ENCODE peak calls at places on chromosomes 13 and 19, in four cellular contexts. P is stimulated activated CD4-positive, alpha-beta T cell treated with anti-CD3 and anti-CD28 coated beads, Interleukin-4, amount 100 ng/mL, for 1 hour; D is astrocyte; N is M059J. S is an unnamed sample.

GRCh38 chr19:19661675-19662251 is 1.7 kb downstream of the ATP13A1 start:
- DNase-seq in P (peak; percentile 15), D (no peak), N (no peak), S (no peak)

GRCh38 chr13:30193279-30194234 is 113.8 kb downstream of the KATNAL1 start:
- DNase-seq in P (no peak), D (no peak), N (no peak), S (no peak)

GRCh38 chr19:47003611-47003935 is 16.1 kb upstream of the NPAS1 start:
- DNase-seq in P (no peak), D (no peak), N (no peak), S (peak; percentile 31)

GRCh38 chr19:16573296-16573695 is 1.1 kb upstream of the SLC35E1 start:
- DNase-seq in P (no peak), D (no peak), N (no peak), S (no peak)

GRCh38 chr13:105665284-105665683 is 870.2 kb downstream of the EFNB2 start:
- DNase-seq in P (no peak), D (peak; percentile 91), N (peak; percentile 82), S (peak; percentile 88)

GRCh38 chr19:40717880-40718773 is 1.2 kb downstream of the ITPKC start:
- DNase-seq in P (no peak), D (no peak), N (peak; percentile 25), S (peak; percentile 44)

GRCh38 chr13:97328222-97328790 is 105.7 kb upstream of the RAP2A start:
- DNase-seq in P (no peak), D (peak; percentile 84), N (peak; percentile 75), S (peak; percentile 86)

GRCh38 chr19:50838239-50838638 is 4.9 kb upstream of the KLK15 start:
- DNase-seq in P (no peak), D (no peak), N (peak; percentile 28), S (no peak)

GRCh38 chr19:18292810-18293641 is 11.6 kb upstream of the JUND start:
- DNase-seq in P (peak; percentile 29), D (peak; percentile 72), N (peak; percentile 46), S (peak; percentile 87)

GRCh38 chr19:46442808-46443450 is 14.2 kb upstream of the PNMA8C start:
- DNase-seq in P (no peak), D (peak; percentile 68), N (peak; percentile 79), S (peak; percentile 61)

GRCh38 chr13:77872995-77873394 is 45.6 kb downstream of the EDNRB start:
- DNase-seq in P (no peak), D (no peak), N (no peak), S (no peak)

GRCh38 chr19:35295792-35296462 is 4.0 kb downstream of the MAG start:
- DNase-seq in P (no peak), D (no peak), N (no peak), S (no peak)

GRCh38 chr13:113981201-113981605 is 7.3 kb upstream of the C13orf46 start:
- DNase-seq in P (no peak), D (no peak), N (no peak), S (peak; percentile 90)

GRCh38 chr19:11204943-11205349 is 7.6 kb upstream of the KANK2 start:
- DNase-seq in P (no peak), D (no peak), N (peak; percentile 82), S (peak; percentile 79)